ENCODE peak calls at places on chromosome 6, in four cellular contexts. One of them, this sample, is unnamed.

GRCh38 chr6:149037026-149037734 is 280.3 kb upstream of the TAB2 start:
- DNase-seq in endodermal cell: no peak
- DNase-seq in stomach: no peak
- DNase-seq in thyroid gland: no peak
- DNase-seq in this sample: peak

GRCh38 chr6:79536615-79536968 is 638 bp downstream of the LCA5 start:
- DNase-seq in thyroid gland: peak
- DNase-seq in stomach: no peak
- DNase-seq in endodermal cell: no peak
- DNase-seq in this sample: no peak

GRCh38 chr6:114430534-114431124 is 87.8 kb upstream of the HS3ST5 start:
- DNase-seq in endodermal cell: peak
- DNase-seq in thyroid gland: peak
- DNase-seq in stomach: no peak
- DNase-seq in this sample: no peak

GRCh38 chr6:141677598-141678211 is 455.0 kb upstream of the GJE1 start:
- DNase-seq in endodermal cell: no peak
- DNase-seq in stomach: no peak
- DNase-seq in thyroid gland: no peak
- DNase-seq in this sample: no peak

GRCh38 chr6:11236351-11236750 is 3.9 kb upstream of the NEDD9 start:
- DNase-seq in endodermal cell: no peak
- DNase-seq in stomach: no peak
- DNase-seq in thyroid gland: peak
- DNase-seq in this sample: no peak

GRCh38 chr6:109772961-109773431 is 81.9 kb downstream of the FIG4 start:
- DNase-seq in endodermal cell: no peak
- DNase-seq in stomach: peak
- DNase-seq in thyroid gland: peak
- DNase-seq in this sample: no peak

GRCh38 chr6:3761989-3762270 is 10.4 kb upstream of the PXDC1 start:
- DNase-seq in endodermal cell: peak
- DNase-seq in thyroid gland: no peak
- DNase-seq in stomach: no peak
- DNase-seq in this sample: no peak

GRCh38 chr6:147117580-147117979 is 86.6 kb upstream of the STXBP5 start:
- DNase-seq in stomach: no peak
- DNase-seq in endodermal cell: no peak
- DNase-seq in thyroid gland: no peak
- DNase-seq in this sample: no peak

GRCh38 chr6:33670971-33671370 is 40.5 kb downstream of the UQCC2 start:
- DNase-seq in thyroid gland: no peak
- DNase-seq in stomach: no peak
- DNase-seq in endodermal cell: peak
- DNase-seq in this sample: no peak

GRCh38 chr6:37279366-37280134 is 21.6 kb upstream of the TMEM217 start:
- DNase-seq in thyroid gland: no peak
- DNase-seq in endodermal cell: no peak
- DNase-seq in stomach: no peak
- DNase-seq in this sample: no peak

GRCh38 chr6:151075943-151076555 is 163.7 kb upstream of the AKAP12 start:
- DNase-seq in endodermal cell: peak
- DNase-seq in stomach: no peak
- DNase-seq in thyroid gland: no peak
- DNase-seq in this sample: no peak

GRCh38 chr6:12393100-12393499 is 102.9 kb downstream of the EDN1 start:
- DNase-seq in stomach: no peak
- DNase-seq in thyroid gland: no peak
- DNase-seq in endodermal cell: no peak
- DNase-seq in this sample: no peak

GRCh38 chr6:103937389-103937788 is 922.3 kb downstream of the HACE1 start:
- DNase-seq in thyroid gland: no peak
- DNase-seq in stomach: no peak
- DNase-seq in endodermal cell: no peak
- DNase-seq in this sample: no peak

GRCh38 chr6:81480139-81480538 is 272.3 kb downstream of the TENT5A start:
- DNase-seq in thyroid gland: no peak
- DNase-seq in endodermal cell: no peak
- DNase-seq in stomach: no peak
- DNase-seq in this sample: no peak

GRCh38 chr6:109258129-109258528 is 124.1 kb downstream of the CD164 start:
- DNase-seq in stomach: no peak
- DNase-seq in thyroid gland: no peak
- DNase-seq in endodermal cell: no peak
- DNase-seq in this sample: no peak

GRCh38 chr6:22145823-22146379 is 150.9 kb downstream of the PRL start:
- DNase-seq in endodermal cell: peak
- DNase-seq in stomach: no peak
- DNase-seq in thyroid gland: peak
- DNase-seq in this sample: no peak

GRCh38 chr6:39517763-39518162 is 195.3 kb upstream of the KCNK16 start:
- DNase-seq in endodermal cell: no peak
- DNase-seq in stomach: no peak
- DNase-seq in thyroid gland: no peak
- DNase-seq in this sample: no peak

GRCh38 chr6:79167931-79168694 is 66.4 kb downstream of the HMGN3 start:
- DNase-seq in thyroid gland: no peak
- DNase-seq in endodermal cell: no peak
- DNase-seq in stomach: no peak
- DNase-seq in this sample: no peak

GRCh38 chr6:35300848-35301247 is 3.2 kb downstream of the DEF6 start:
- DNase-seq in stomach: no peak
- DNase-seq in endodermal cell: no peak
- DNase-seq in thyroid gland: no peak
- DNase-seq in this sample: no peak

GRCh38 chr6:169792306-169793015 is 41.0 kb downstream of the ERMARD start:
- DNase-seq in stomach: no peak
- DNase-seq in endodermal cell: peak
- DNase-seq in thyroid gland: no peak
- DNase-seq in this sample: peak

GRCh38 chr6:156919819-156920379 is 142.7 kb downstream of the ARID1B start:
- DNase-seq in thyroid gland: no peak
- DNase-seq in endodermal cell: no peak
- DNase-seq in stomach: no peak
- DNase-seq in this sample: no peak

GRCh38 chr6:26022166-26022510 is 59.5 kb downstream of the TRIM38 start:
- DNase-seq in stomach: peak
- DNase-seq in endodermal cell: peak
- DNase-seq in thyroid gland: peak
- DNase-seq in this sample: no peak

GRCh38 chr6:122389704-122390103 is 9.7 kb upstream of the HSF2 start:
- DNase-seq in endodermal cell: no peak
- DNase-seq in stomach: no peak
- DNase-seq in thyroid gland: no peak
- DNase-seq in this sample: no peak

GRCh38 chr6:112415366-112415765 is 68.2 kb downstream of the RFPL4B start:
- DNase-seq in stomach: no peak
- DNase-seq in endodermal cell: no peak
- DNase-seq in thyroid gland: no peak
- DNase-seq in this sample: no peak

GRCh38 chr6:4274382-4275082 is 139.2 kb upstream of the ECI2 start:
- DNase-seq in endodermal cell: peak
- DNase-seq in stomach: no peak
- DNase-seq in thyroid gland: no peak
- DNase-seq in this sample: no peak

GRCh38 chr6:144216668-144217218 is 66.4 kb downstream of the STX11 start:
- DNase-seq in thyroid gland: no peak
- DNase-seq in endodermal cell: no peak
- DNase-seq in stomach: no peak
- DNase-seq in this sample: no peak

GRCh38 chr6:144215932-144216667 is 65.8 kb downstream of the STX11 start:
- DNase-seq in endodermal cell: peak
- DNase-seq in stomach: peak
- DNase-seq in thyroid gland: peak
- DNase-seq in this sample: peak

GRCh38 chr6:144217797-144218196 is 67.3 kb upstream of the UTRN start:
- DNase-seq in endodermal cell: no peak
- DNase-seq in thyroid gland: no peak
- DNase-seq in stomach: no peak
- DNase-seq in this sample: no peak

GRCh38 chr6:144215402-144215931 is 65.2 kb downstream of the STX11 start:
- DNase-seq in stomach: no peak
- DNase-seq in endodermal cell: peak
- DNase-seq in thyroid gland: peak
- DNase-seq in this sample: no peak

GRCh38 chr6:144217264-144217663 is 66.9 kb downstream of the STX11 start:
- DNase-seq in stomach: no peak
- DNase-seq in endodermal cell: no peak
- DNase-seq in thyroid gland: peak
- DNase-seq in this sample: no peak
- H3K27ac ChIP-seq in stomach: peak
- H3K27ac ChIP-seq in endodermal cell: no peak
- H3K27ac ChIP-seq in thyroid gland: peak
- H3K27ac ChIP-seq in this sample: peak

GRCh38 chr6:1422290-1422689 is 32.9 kb downstream of the FOXF2 start:
- DNase-seq in thyroid gland: no peak
- DNase-seq in endodermal cell: no peak
- DNase-seq in stomach: no peak
- DNase-seq in this sample: no peak

GRCh38 chr6:1420382-1420781 is 31.0 kb downstream of the FOXF2 start:
- DNase-seq in stomach: no peak
- DNase-seq in endodermal cell: no peak
- DNase-seq in thyroid gland: no peak
- DNase-seq in this sample: no peak

GRCh38 chr6:1426416-1426815 is 37.0 kb downstream of the FOXF2 start:
- DNase-seq in thyroid gland: no peak
- DNase-seq in stomach: no peak
- DNase-seq in endodermal cell: no peak
- DNase-seq in this sample: no peak

GRCh38 chr6:1423578-1423977 is 34.2 kb downstream of the FOXF2 start:
- DNase-seq in thyroid gland: no peak
- DNase-seq in stomach: no peak
- DNase-seq in endodermal cell: peak
- DNase-seq in this sample: no peak

DNA sequence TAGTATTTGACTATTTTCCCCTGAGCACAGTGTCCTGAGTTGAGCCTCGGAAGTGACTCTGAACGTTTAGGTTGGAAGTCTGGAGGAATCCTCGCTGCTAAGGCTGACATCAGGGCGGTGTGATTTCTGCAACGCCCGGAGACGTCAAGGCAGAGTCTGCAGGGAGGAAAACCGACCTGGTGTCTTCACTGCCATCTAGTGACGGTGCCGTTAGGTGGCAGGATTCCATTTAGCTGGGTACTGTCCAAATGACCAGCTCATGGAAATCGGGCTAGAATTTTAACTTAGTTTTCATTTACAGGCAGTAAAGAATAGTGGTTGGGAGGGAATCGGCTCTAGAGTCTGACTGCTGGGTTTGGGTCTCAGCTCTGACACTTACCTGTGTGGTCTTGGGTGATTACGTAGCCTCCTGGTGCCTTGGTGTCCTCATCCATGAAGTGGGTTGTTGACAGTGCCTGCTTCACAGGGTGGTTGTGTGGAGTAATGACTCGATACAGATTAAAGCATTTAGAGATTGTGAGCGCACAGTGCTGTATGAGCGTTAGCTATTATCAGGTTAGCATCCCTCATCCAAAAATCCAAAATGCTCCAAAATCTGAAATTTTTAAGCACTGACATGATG is 35.0 kb downstream of the FOXF2 start:
- DNase-seq in stomach: peak
- DNase-seq in endodermal cell: peak
- DNase-seq in thyroid gland: peak
- DNase-seq in this sample: no peak
- TF ChIP-seq CTCF in stomach: no peak
- TF ChIP-seq CTCF in endodermal cell: peak
- TF ChIP-seq CTCF in thyroid gland: peak
- TF ChIP-seq CTCF in this sample: peak

GRCh38 chr6:142856857-142857608 is 87.9 kb downstream of the HIVEP2 start:
- DNase-seq in endodermal cell: no peak
- DNase-seq in thyroid gland: no peak
- DNase-seq in stomach: no peak
- DNase-seq in this sample: no peak
- H3K27ac ChIP-seq in endodermal cell: peak
- H3K27ac ChIP-seq in thyroid gland: no peak
- H3K27ac ChIP-seq in stomach: peak
- H3K27ac ChIP-seq in this sample: no peak

GRCh38 chr6:48915591-48915990 is 547.5 kb downstream of the MMUT start:
- DNase-seq in endodermal cell: no peak
- DNase-seq in thyroid gland: no peak
- DNase-seq in stomach: no peak
- DNase-seq in this sample: no peak
- TF ChIP-seq CTCF in endodermal cell: peak
- TF ChIP-seq CTCF in thyroid gland: no peak
- TF ChIP-seq CTCF in stomach: no peak
- TF ChIP-seq CTCF in this sample: no peak

GRCh38 chr6:52388790-52389189 is 26.8 kb downstream of the PAQR8 start:
- DNase-seq in stomach: no peak
- DNase-seq in endodermal cell: no peak
- DNase-seq in thyroid gland: peak
- DNase-seq in this sample: no peak
- H3K27ac ChIP-seq in stomach: peak
- H3K27ac ChIP-seq in endodermal cell: no peak
- H3K27ac ChIP-seq in thyroid gland: peak
- H3K27ac ChIP-seq in this sample: no peak

GRCh38 chr6:153059757-153060156 is 57.2 kb upstream of the MTRF1L start:
- DNase-seq in thyroid gland: no peak
- DNase-seq in stomach: no peak
- DNase-seq in endodermal cell: no peak
- DNase-seq in this sample: no peak
- TF ChIP-seq CTCF in thyroid gland: no peak
- TF ChIP-seq CTCF in stomach: no peak
- TF ChIP-seq CTCF in endodermal cell: peak
- TF ChIP-seq CTCF in this sample: no peak

DNA sequence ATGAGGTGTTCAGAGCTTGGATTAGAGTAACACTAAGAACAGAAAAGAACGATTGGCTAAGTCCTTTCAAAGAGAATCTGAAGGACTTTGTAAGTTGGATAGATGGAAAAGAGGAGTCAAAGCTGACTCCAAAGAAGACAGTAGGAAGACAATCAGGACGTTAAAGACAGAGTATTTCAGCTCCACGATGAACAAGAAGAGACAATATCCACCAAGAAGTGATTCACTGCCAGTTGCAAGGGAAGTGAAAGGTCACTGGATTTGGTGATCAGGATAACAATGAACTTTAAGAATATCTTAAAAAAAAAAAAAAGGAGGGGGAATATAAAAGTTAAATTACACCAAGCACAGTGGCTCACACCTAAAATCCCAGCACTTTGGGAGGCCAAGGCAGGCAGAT is 17.9 kb downstream of the REPS1 start:
- DNase-seq in endodermal cell: no peak
- DNase-seq in thyroid gland: no peak
- DNase-seq in stomach: no peak
- DNase-seq in this sample: no peak
- H3K27ac ChIP-seq in endodermal cell: no peak
- H3K27ac ChIP-seq in thyroid gland: no peak
- H3K27ac ChIP-seq in stomach: no peak
- H3K27ac ChIP-seq in this sample: peak

DNA sequence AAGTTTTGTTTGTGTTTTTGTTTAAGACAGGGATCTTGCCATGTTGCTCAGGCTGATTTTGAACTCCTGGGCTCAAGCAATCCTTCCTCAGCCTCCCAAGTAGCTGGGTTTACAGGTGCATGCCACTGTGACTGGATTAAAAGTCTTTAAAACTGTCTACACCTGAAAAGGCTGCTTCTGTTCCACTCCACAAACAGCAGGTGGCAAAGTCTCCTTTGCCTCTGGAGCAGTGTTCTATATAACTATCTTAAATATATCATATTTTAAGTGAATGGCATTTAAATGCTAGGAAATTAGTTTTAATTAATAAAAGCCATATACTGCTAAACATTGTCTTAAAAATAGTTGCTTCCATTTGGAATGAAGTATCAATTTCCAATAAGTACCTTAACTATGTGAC is 89.2 kb upstream of the BCLAF1 start:
- DNase-seq in stomach: no peak
- DNase-seq in thyroid gland: no peak
- DNase-seq in endodermal cell: no peak
- DNase-seq in this sample: no peak
- TF ChIP-seq CTCF in stomach: no peak
- TF ChIP-seq CTCF in thyroid gland: no peak
- TF ChIP-seq CTCF in endodermal cell: peak
- TF ChIP-seq CTCF in this sample: no peak